ENCODE peak calls at places on chromosomes 11 and 22, in four cellular contexts. H, N, X and M are unnamed samples.

GRCh38 chr22:23524226-23524625 is 55.9 kb downstream of the IGLL1 start:
- DNase-seq in X (no peak), H (no peak), N (no peak), M (no peak)

GRCh38 chr22:42344391-42344861 is 74.0 kb upstream of the TCF20 start:
- DNase-seq in N (peak), H (no peak), X (no peak), M (peak)

GRCh38 chr11:5196731-5197130 is 3.8 kb downstream of the OR51V1 start:
- DNase-seq in X (no peak), H (peak), N (no peak), M (no peak)

GRCh38 chr11:115422013-115422697 is 82.1 kb downstream of the CADM1 start:
- DNase-seq in H (no peak), N (no peak), X (no peak), M (peak)

GRCh38 chr11:5225480-5225871 is 1.4 kb downstream of the HBB start:
- DNase-seq in H (no peak), N (no peak), X (no peak), M (no peak)

GRCh38 chr11:43944761-43945311 is 2.4 kb downstream of the C11orf96 start:
- DNase-seq in N (peak), H (peak), X (no peak), M (peak)

GRCh38 chr11:65181569-65182257 is at the start of gene CAPN1:
- DNase-seq in X (no peak), H (peak), N (peak), M (peak)

GRCh38 chr11:86388198-86388597 is 13.5 kb downstream of the CCDC81 start:
- DNase-seq in H (no peak), N (no peak), X (no peak), M (peak)

GRCh38 chr11:85752890-85753581 is 57.9 kb downstream of the SYTL2 start:
- DNase-seq in H (no peak), N (no peak), X (no peak), M (no peak)

GRCh38 chr11:27711725-27712124 is 11.5 kb upstream of the BDNF start:
- DNase-seq in H (no peak), N (no peak), X (no peak), M (no peak)

DNA sequence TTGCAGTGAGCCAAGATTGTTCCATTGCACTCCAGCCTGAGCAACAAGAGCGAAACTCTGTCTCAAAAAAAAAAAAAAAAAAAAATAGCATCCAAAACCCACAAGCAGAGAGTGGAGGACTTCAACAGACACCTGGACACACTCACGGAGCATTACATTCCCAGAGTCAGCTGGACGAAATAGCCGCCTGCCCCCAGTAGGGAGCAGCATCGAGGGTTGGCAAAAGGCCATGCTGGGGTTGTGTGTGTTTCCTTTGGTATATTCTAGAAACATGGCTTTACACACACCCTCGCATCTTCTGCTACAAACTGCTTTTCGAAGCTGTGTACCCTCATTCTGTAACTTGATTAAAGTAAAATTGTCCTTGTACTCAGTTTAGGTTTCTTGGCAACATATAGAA is 5.3 kb downstream of the ADA2 start:
- DNase-seq in N (peak), H (peak), X (no peak), M (peak)
- H3K56ac ChIP-seq in N (no peak), H (no peak), X (no peak), M (no peak)

GRCh38 chr22:31950226-31950625 is 5.9 kb downstream of the YWHAH start:
- DNase-seq in H (no peak), X (no peak), N (no peak), M (no peak)
- H3K56ac ChIP-seq in H (no peak), X (no peak), N (no peak), M (no peak)

GRCh38 chr11:13184295-13184794 is 93.2 kb upstream of the BMAL1 start:
- DNase-seq in X (no peak), H (no peak), N (no peak), M (no peak)
- H3K56ac ChIP-seq in X (no peak), H (no peak), N (no peak), M (no peak)

DNA sequence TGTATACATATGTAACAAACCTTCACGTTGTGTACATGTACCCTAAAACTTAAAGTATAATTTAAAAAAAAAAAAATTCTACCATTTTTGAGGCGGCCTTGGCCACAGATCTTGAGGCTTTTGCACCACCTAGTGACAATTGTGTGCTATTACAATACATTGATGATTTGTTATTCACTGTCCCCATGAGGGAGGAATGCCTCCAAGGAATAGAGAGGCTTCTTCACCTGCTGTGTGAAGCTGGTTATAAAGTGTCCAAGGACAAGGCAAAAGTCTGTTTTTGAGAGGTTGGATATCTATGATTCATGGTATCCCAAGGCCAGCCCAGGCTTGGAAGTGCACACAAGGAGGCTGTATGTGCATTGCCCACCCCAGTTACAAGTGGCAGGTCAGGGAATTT is 30.7 kb downstream of the SLC22A25 start:
- DNase-seq in N (no peak), H (no peak), X (no peak), M (peak)
- H3K56ac ChIP-seq in N (no peak), H (no peak), X (no peak), M (no peak)

GRCh38 chr11:68409748-68410344 is 50.7 kb upstream of the PPP6R3 start:
- DNase-seq in X (no peak), H (no peak), N (no peak), M (no peak)

GRCh38 chr11:68406318-68407313 is 53.9 kb upstream of the PPP6R3 start:
- DNase-seq in X (no peak), N (no peak), H (no peak), M (no peak)

GRCh38 chr11:68411501-68411991 is 49.0 kb upstream of the PPP6R3 start:
- DNase-seq in X (no peak), H (no peak), N (no peak), M (no peak)

GRCh38 chr11:68412593-68413475 is 47.7 kb upstream of the PPP6R3 start:
- DNase-seq in H (peak), X (no peak), N (no peak), M (no peak)

GRCh38 chr11:68408512-68408911 is 52.0 kb upstream of the PPP6R3 start:
- DNase-seq in H (no peak), N (no peak), X (no peak), M (no peak)
- H3K56ac ChIP-seq in H (no peak), N (no peak), X (no peak), M (no peak)